ENCODE peak calls at places on chromosomes 16 and 17, in seven cellular contexts. T is body of pancreas, W is right lobe of liver, F is A549, D is lower leg skin, J is IMR-90, G is transverse colon. H is an unnamed sample.

GRCh38 chr16:58009856-58010416 is 8.7 kb downstream of the USB1 start:
- DNase-seq in T (no peak), W (no peak), F (no peak), D (no peak), J (no peak), G (no peak), H (no peak)

GRCh38 chr16:2009791-2010510 is at the start of gene ZNF598:
- DNase-seq in T (peak), W (peak), F (peak), D (peak), J (peak), G (peak), H (peak)

GRCh38 chr17:75046583-75047289 is at the start of the genes ATP5PD and KCTD2:
- DNase-seq in T (peak), W (peak), F (peak), D (peak), J (peak), G (peak), H (peak)

GRCh38 chr17:2042355-2042929 is 620 bp downstream of the OVCA2 start:
- DNase-seq in T (no peak), W (no peak), F (peak), D (no peak), J (no peak), G (no peak), H (peak)

GRCh38 chr16:57970971-57971370 is at the start of gene CNGB1:
- DNase-seq in T (no peak), W (no peak), F (no peak), D (no peak), J (no peak), G (no peak), H (no peak)

GRCh38 chr16:621526-622105 is 9.2 kb upstream of the WFIKKN1 start:
- DNase-seq in T (no peak), W (no peak), F (no peak), D (no peak), J (no peak), G (no peak), H (no peak)

GRCh38 chr17:8896641-8897635 is 29.5 kb upstream of the PIK3R6 start:
- DNase-seq in T (no peak), W (no peak), F (no peak), D (peak), J (no peak), G (no peak), H (no peak)

GRCh38 chr17:33451221-33451620 is 158.1 kb upstream of the ASIC2 start:
- DNase-seq in T (no peak), W (no peak), F (no peak), D (no peak), J (no peak), G (no peak), H (no peak)

GRCh38 chr17:39943702-39944392 is 16.3 kb downstream of the LRRC3C start:
- DNase-seq in T (no peak), W (peak), F (no peak), D (no peak), J (no peak), G (no peak), H (no peak)

GRCh38 chr16:87492721-87493554 is at the start of gene ZCCHC14:
- DNase-seq in T (peak), W (peak), F (peak), D (peak), J (peak), G (peak), H (peak)

GRCh38 chr16:69727916-69728270 is 1.5 kb upstream of the NQO1 start:
- DNase-seq in T (peak), W (no peak), F (no peak), D (no peak), J (no peak), G (no peak), H (no peak)

GRCh38 chr16:68074850-68075249 is 10.3 kb upstream of the NFATC3 start:
- DNase-seq in T (no peak), W (no peak), F (no peak), D (no peak), J (no peak), G (peak), H (no peak)

GRCh38 chr16:4882261-4882632 is 35.0 kb downstream of the UBN1 start:
- DNase-seq in T (peak), W (no peak), F (no peak), D (no peak), J (peak), G (no peak), H (peak)

GRCh38 chr16:1899641-1900451 is 18.4 kb downstream of the HS3ST6 start:
- DNase-seq in T (peak), W (no peak), F (no peak), D (no peak), J (no peak), G (peak), H (no peak)

GRCh38 chr17:4001048-4001590 is 36.9 kb upstream of the ATP2A3 start:
- DNase-seq in T (no peak), W (no peak), F (no peak), D (peak), J (no peak), G (no peak), H (no peak)

GRCh38 chr17:21400816-21401593 is 24.8 kb downstream of the KCNJ12 start:
- DNase-seq in T (no peak), W (no peak), F (no peak), D (no peak), J (no peak), G (no peak), H (no peak)

GRCh38 chr17:5254903-5255521 is 20.4 kb upstream of the SCIMP start:
- DNase-seq in T (no peak), W (no peak), F (no peak), D (no peak), J (no peak), G (no peak), H (no peak)

GRCh38 chr17:69111794-69112193 is 29.9 kb downstream of the ABCA6 start:
- DNase-seq in T (no peak), W (no peak), F (no peak), D (no peak), J (no peak), G (no peak), H (no peak)

GRCh38 chr16:77556203-77556602 is 121.4 kb upstream of the ADAMTS18 start:
- DNase-seq in T (no peak), W (no peak), F (no peak), D (no peak), J (no peak), G (no peak), H (no peak)

GRCh38 chr16:87593710-87594258 is 8.5 kb upstream of the JPH3 start:
- DNase-seq in T (no peak), W (no peak), F (no peak), D (no peak), J (no peak), G (no peak), H (no peak)

GRCh38 chr16:78405833-78406232 is 306.4 kb downstream of the WWOX start:
- DNase-seq in T (no peak), W (no peak), F (no peak), D (no peak), J (peak), G (no peak), H (no peak)

GRCh38 chr16:2815299-2815771 is 1.7 kb upstream of the PRSS21 start:
- DNase-seq in T (no peak), W (no peak), F (no peak), D (no peak), J (no peak), G (peak), H (no peak)

GRCh38 chr17:32920293-32920692 is 7.7 kb upstream of the TMEM98 start:
- DNase-seq in T (no peak), W (no peak), F (no peak), D (peak), J (no peak), G (no peak), H (no peak)

GRCh38 chr17:58889928-58890327 is 134.3 kb downstream of the PPM1E start:
- DNase-seq in T (no peak), W (no peak), F (no peak), D (no peak), J (no peak), G (no peak), H (no peak)

GRCh38 chr17:42475853-42476252 is 17.2 kb downstream of the ATP6V0A1 start:
- DNase-seq in T (no peak), W (no peak), F (no peak), D (no peak), J (no peak), G (no peak), H (no peak)

GRCh38 chr17:7296189-7296861 is 1.9 kb upstream of the YBX2 start:
- DNase-seq in T (peak), W (peak), F (peak), D (peak), J (peak), G (peak), H (peak)

GRCh38 chr16:68590201-68590994 is 51.3 kb downstream of the ZFP90 start:
- DNase-seq in T (peak), W (peak), F (peak), D (peak), J (peak), G (peak), H (peak)

GRCh38 chr17:48246623-48247022 is 139.1 kb downstream of the SNX11 start:
- DNase-seq in T (no peak), W (no peak), F (peak), D (no peak), J (peak), G (no peak), H (no peak)

GRCh38 chr16:11379420-11379819 is 34.2 kb downstream of the RMI2 start:
- DNase-seq in T (peak), W (peak), F (no peak), D (no peak), J (peak), G (no peak), H (no peak)

GRCh38 chr16:54936086-54936978 is 5.7 kb downstream of the IRX5 start:
- DNase-seq in T (no peak), W (no peak), F (no peak), D (peak), J (no peak), G (no peak), H (no peak)

GRCh38 chr17:14125518-14126125 is 56.3 kb downstream of the COX10 start:
- DNase-seq in T (no peak), W (no peak), F (no peak), D (no peak), J (no peak), G (no peak), H (no peak)
- TF ChIP-seq POLR2A in T (no peak), W (no peak), F (no peak), D (no peak), J (no peak), G (no peak), H (no peak)

GRCh38 chr16:31213877-31214704 is at the start of gene TRIM72:
- DNase-seq in T (no peak), W (no peak), F (no peak), D (no peak), J (no peak), G (no peak), H (no peak)
- TF ChIP-seq POLR2A in T (no peak), W (no peak), F (no peak), D (no peak), J (no peak), G (no peak), H (no peak)

GRCh38 chr17:37399404-37399803 is 7.2 kb downstream of the ACACA start:
- DNase-seq in T (no peak), W (no peak), F (no peak), D (no peak), J (peak), G (no peak), H (no peak)

GRCh38 chr17:37405955-37406634 is 541 bp downstream of the ACACA start:
- DNase-seq in T (no peak), W (no peak), F (no peak), D (no peak), J (no peak), G (no peak), H (no peak)

GRCh38 chr17:37400505-37400904 is 6.1 kb downstream of the ACACA start:
- DNase-seq in T (no peak), W (no peak), F (no peak), D (no peak), J (no peak), G (no peak), H (no peak)
- TF ChIP-seq POLR2A in T (no peak), W (no peak), F (no peak), D (no peak), J (no peak), G (no peak), H (no peak)

GRCh38 chr17:76868176-76868668 is at the start of gene MGAT5B:
- DNase-seq in T (peak), W (peak), F (peak), D (peak), J (peak), G (peak), H (peak)
- TF ChIP-seq POLR2A in T (no peak), W (no peak), F (peak), D (no peak), J (peak), G (no peak), H (no peak)

H was measured in ovary.